ENCODE peak calls at places on chromosomes 1 and 21, in eight cellular contexts. One of them, this sample, is unnamed.

GRCh38 chr1:153985984-153986761 is at the start of gene RAB13:
- DNase-seq in H54: peak; percentile 77
- DNase-seq in GM04504: peak; percentile 70
- DNase-seq in stimulated activated CD8-positive, alpha-beta memory T cell treated with anti-CD3 and anti-CD28 coated beads, Interleukin-15, amount 100 ng/mL, for 1 hour: no peak
- DNase-seq in H9: peak; percentile 93
- DNase-seq in HL-60: no peak
- DNase-seq in H7: peak; percentile 93
- DNase-seq in sciatic nerve: peak; percentile 91
- DNase-seq in this sample: peak; percentile 96

GRCh38 chr1:87963566-87963965 is 634.9 kb downstream of the LMO4 start:
- DNase-seq in H9: no peak
- DNase-seq in HL-60: no peak
- DNase-seq in GM04504: no peak
- DNase-seq in stimulated activated CD8-positive, alpha-beta memory T cell treated with anti-CD3 and anti-CD28 coated beads, Interleukin-15, amount 100 ng/mL, for 1 hour: no peak
- DNase-seq in H7: no peak
- DNase-seq in H54: no peak
- DNase-seq in sciatic nerve: no peak
- DNase-seq in this sample: no peak

GRCh38 chr1:51612349-51612982 is 4.4 kb upstream of the OSBPL9 start:
- DNase-seq in stimulated activated CD8-positive, alpha-beta memory T cell treated with anti-CD3 and anti-CD28 coated beads, Interleukin-15, amount 100 ng/mL, for 1 hour: no peak
- DNase-seq in H54: no peak
- DNase-seq in H9: no peak
- DNase-seq in H7: no peak
- DNase-seq in GM04504: no peak
- DNase-seq in sciatic nerve: no peak
- DNase-seq in HL-60: no peak
- DNase-seq in this sample: no peak

GRCh38 chr1:161487483-161487827 is 17.8 kb upstream of the FCGR2A start:
- DNase-seq in HL-60: no peak
- DNase-seq in H7: no peak
- DNase-seq in GM04504: peak; percentile 13
- DNase-seq in stimulated activated CD8-positive, alpha-beta memory T cell treated with anti-CD3 and anti-CD28 coated beads, Interleukin-15, amount 100 ng/mL, for 1 hour: no peak
- DNase-seq in H54: peak; percentile 56
- DNase-seq in H9: no peak
- DNase-seq in sciatic nerve: peak; percentile 71
- DNase-seq in this sample: peak; percentile 46

GRCh38 chr1:230127105-230128054 is 60.3 kb downstream of the GALNT2 start:
- DNase-seq in stimulated activated CD8-positive, alpha-beta memory T cell treated with anti-CD3 and anti-CD28 coated beads, Interleukin-15, amount 100 ng/mL, for 1 hour: peak; percentile 11
- DNase-seq in sciatic nerve: no peak
- DNase-seq in H54: no peak
- DNase-seq in GM04504: no peak
- DNase-seq in HL-60: no peak
- DNase-seq in H7: peak; percentile 64
- DNase-seq in H9: no peak
- DNase-seq in this sample: peak; percentile 83

GRCh38 chr1:227330709-227331108 is 12.4 kb upstream of the CDC42BPA start:
- DNase-seq in sciatic nerve: no peak
- DNase-seq in H54: no peak
- DNase-seq in H9: no peak
- DNase-seq in HL-60: no peak
- DNase-seq in H7: no peak
- DNase-seq in stimulated activated CD8-positive, alpha-beta memory T cell treated with anti-CD3 and anti-CD28 coated beads, Interleukin-15, amount 100 ng/mL, for 1 hour: no peak
- DNase-seq in GM04504: no peak
- DNase-seq in this sample: no peak

GRCh38 chr1:169161512-169162194 is 55.2 kb downstream of the ATP1B1 start:
- DNase-seq in GM04504: no peak
- DNase-seq in stimulated activated CD8-positive, alpha-beta memory T cell treated with anti-CD3 and anti-CD28 coated beads, Interleukin-15, amount 100 ng/mL, for 1 hour: no peak
- DNase-seq in HL-60: no peak
- DNase-seq in sciatic nerve: no peak
- DNase-seq in H54: no peak
- DNase-seq in H9: no peak
- DNase-seq in H7: no peak
- DNase-seq in this sample: no peak

GRCh38 chr1:94874423-94874822 is 52.5 kb downstream of the CNN3 start:
- DNase-seq in HL-60: no peak
- DNase-seq in H9: no peak
- DNase-seq in stimulated activated CD8-positive, alpha-beta memory T cell treated with anti-CD3 and anti-CD28 coated beads, Interleukin-15, amount 100 ng/mL, for 1 hour: no peak
- DNase-seq in sciatic nerve: no peak
- DNase-seq in GM04504: no peak
- DNase-seq in H7: no peak
- DNase-seq in H54: no peak
- DNase-seq in this sample: no peak

GRCh38 chr1:36100376-36100775 is 11.7 kb downstream of the ADPRS start:
- DNase-seq in H54: no peak
- DNase-seq in H9: no peak
- DNase-seq in sciatic nerve: no peak
- DNase-seq in GM04504: no peak
- DNase-seq in H7: peak; percentile 43
- DNase-seq in HL-60: no peak
- DNase-seq in stimulated activated CD8-positive, alpha-beta memory T cell treated with anti-CD3 and anti-CD28 coated beads, Interleukin-15, amount 100 ng/mL, for 1 hour: no peak
- DNase-seq in this sample: no peak

GRCh38 chr1:246776923-246777322 is 52.7 kb downstream of the SCCPDH start:
- DNase-seq in H9: no peak
- DNase-seq in H54: no peak
- DNase-seq in HL-60: no peak
- DNase-seq in sciatic nerve: no peak
- DNase-seq in H7: no peak
- DNase-seq in stimulated activated CD8-positive, alpha-beta memory T cell treated with anti-CD3 and anti-CD28 coated beads, Interleukin-15, amount 100 ng/mL, for 1 hour: no peak
- DNase-seq in GM04504: no peak
- DNase-seq in this sample: no peak

GRCh38 chr1:29195875-29196274 is 14.2 kb upstream of the SRSF4 start:
- DNase-seq in HL-60: no peak
- DNase-seq in H54: no peak
- DNase-seq in sciatic nerve: peak; percentile 58
- DNase-seq in stimulated activated CD8-positive, alpha-beta memory T cell treated with anti-CD3 and anti-CD28 coated beads, Interleukin-15, amount 100 ng/mL, for 1 hour: no peak
- DNase-seq in GM04504: no peak
- DNase-seq in H7: no peak
- DNase-seq in H9: no peak
- DNase-seq in this sample: no peak

GRCh38 chr1:19706136-19706535 is 41.5 kb downstream of the HTR6 start:
- DNase-seq in H54: no peak
- DNase-seq in H9: no peak
- DNase-seq in GM04504: no peak
- DNase-seq in stimulated activated CD8-positive, alpha-beta memory T cell treated with anti-CD3 and anti-CD28 coated beads, Interleukin-15, amount 100 ng/mL, for 1 hour: no peak
- DNase-seq in HL-60: no peak
- DNase-seq in H7: no peak
- DNase-seq in sciatic nerve: no peak
- DNase-seq in this sample: no peak

GRCh38 chr1:160001440-160001839 is 30.4 kb downstream of the PIGM start:
- DNase-seq in stimulated activated CD8-positive, alpha-beta memory T cell treated with anti-CD3 and anti-CD28 coated beads, Interleukin-15, amount 100 ng/mL, for 1 hour: no peak
- DNase-seq in H54: no peak
- DNase-seq in H7: no peak
- DNase-seq in HL-60: no peak
- DNase-seq in GM04504: no peak
- DNase-seq in sciatic nerve: no peak
- DNase-seq in H9: no peak
- DNase-seq in this sample: no peak

GRCh38 chr21:30425826-30426225 is at the start of gene KRTAP13-3:
- DNase-seq in H54: no peak
- DNase-seq in stimulated activated CD8-positive, alpha-beta memory T cell treated with anti-CD3 and anti-CD28 coated beads, Interleukin-15, amount 100 ng/mL, for 1 hour: no peak
- DNase-seq in sciatic nerve: no peak
- DNase-seq in HL-60: no peak
- DNase-seq in H9: no peak
- DNase-seq in GM04504: no peak
- DNase-seq in H7: no peak
- DNase-seq in this sample: no peak

GRCh38 chr1:204660509-204660908 is 25.0 kb downstream of the LRRN2 start:
- DNase-seq in H9: no peak
- DNase-seq in GM04504: peak; percentile 7
- DNase-seq in sciatic nerve: no peak
- DNase-seq in H7: no peak
- DNase-seq in HL-60: no peak
- DNase-seq in H54: no peak
- DNase-seq in stimulated activated CD8-positive, alpha-beta memory T cell treated with anti-CD3 and anti-CD28 coated beads, Interleukin-15, amount 100 ng/mL, for 1 hour: no peak
- DNase-seq in this sample: no peak

GRCh38 chr21:28827422-28827821 is 165.3 kb downstream of the LTN1 start:
- DNase-seq in stimulated activated CD8-positive, alpha-beta memory T cell treated with anti-CD3 and anti-CD28 coated beads, Interleukin-15, amount 100 ng/mL, for 1 hour: no peak
- DNase-seq in sciatic nerve: no peak
- DNase-seq in H7: no peak
- DNase-seq in H9: no peak
- DNase-seq in HL-60: no peak
- DNase-seq in GM04504: no peak
- DNase-seq in H54: no peak
- DNase-seq in this sample: no peak

GRCh38 chr21:41847066-41847804 is 31.9 kb downstream of the PRDM15 start:
- DNase-seq in H9: peak; percentile 50
- DNase-seq in sciatic nerve: peak; percentile 45
- DNase-seq in GM04504: peak; percentile 9
- DNase-seq in HL-60: no peak
- DNase-seq in H7: peak; percentile 84
- DNase-seq in stimulated activated CD8-positive, alpha-beta memory T cell treated with anti-CD3 and anti-CD28 coated beads, Interleukin-15, amount 100 ng/mL, for 1 hour: no peak
- DNase-seq in H54: no peak
- DNase-seq in this sample: peak; percentile 74

GRCh38 chr1:239870194-239870593 is 221.5 kb upstream of the FMN2 start:
- DNase-seq in H7: no peak
- DNase-seq in H9: no peak
- DNase-seq in HL-60: no peak
- DNase-seq in GM04504: no peak
- DNase-seq in sciatic nerve: no peak
- DNase-seq in H54: no peak
- DNase-seq in stimulated activated CD8-positive, alpha-beta memory T cell treated with anti-CD3 and anti-CD28 coated beads, Interleukin-15, amount 100 ng/mL, for 1 hour: no peak
- DNase-seq in this sample: no peak

GRCh38 chr1:32201011-32201855 is 838 bp downstream of the CCDC28B start:
- DNase-seq in H9: peak; percentile 78
- DNase-seq in sciatic nerve: peak; percentile 85
- DNase-seq in H54: no peak
- DNase-seq in GM04504: no peak
- DNase-seq in stimulated activated CD8-positive, alpha-beta memory T cell treated with anti-CD3 and anti-CD28 coated beads, Interleukin-15, amount 100 ng/mL, for 1 hour: peak; percentile 59
- DNase-seq in H7: peak; percentile 90
- DNase-seq in HL-60: no peak
- DNase-seq in this sample: peak; percentile 88

GRCh38 chr1:91579658-91580228 is 79.1 kb downstream of the CDC7 start:
- DNase-seq in H7: no peak
- DNase-seq in stimulated activated CD8-positive, alpha-beta memory T cell treated with anti-CD3 and anti-CD28 coated beads, Interleukin-15, amount 100 ng/mL, for 1 hour: no peak
- DNase-seq in GM04504: no peak
- DNase-seq in H9: no peak
- DNase-seq in H54: no peak
- DNase-seq in HL-60: no peak
- DNase-seq in sciatic nerve: no peak
- DNase-seq in this sample: no peak

GRCh38 chr21:31276663-31277062 is 67.4 kb downstream of the TIAM1 start:
- DNase-seq in H54: no peak
- DNase-seq in HL-60: no peak
- DNase-seq in H9: no peak
- DNase-seq in H7: no peak
- DNase-seq in sciatic nerve: no peak
- DNase-seq in GM04504: no peak
- DNase-seq in stimulated activated CD8-positive, alpha-beta memory T cell treated with anti-CD3 and anti-CD28 coated beads, Interleukin-15, amount 100 ng/mL, for 1 hour: no peak
- DNase-seq in this sample: peak; percentile 56

GRCh38 chr1:119647734-119648619 is at the start of gene ZNF697:
- DNase-seq in GM04504: peak; percentile 92
- DNase-seq in H54: peak; percentile 89
- DNase-seq in H7: peak; percentile 93
- DNase-seq in H9: peak; percentile 96
- DNase-seq in HL-60: peak; percentile 87
- DNase-seq in sciatic nerve: peak; percentile 98
- DNase-seq in stimulated activated CD8-positive, alpha-beta memory T cell treated with anti-CD3 and anti-CD28 coated beads, Interleukin-15, amount 100 ng/mL, for 1 hour: no peak
- DNase-seq in this sample: peak; percentile 97

GRCh38 chr21:39187141-39187540 is 3.9 kb upstream of the PSMG1 start:
- DNase-seq in H7: no peak
- DNase-seq in stimulated activated CD8-positive, alpha-beta memory T cell treated with anti-CD3 and anti-CD28 coated beads, Interleukin-15, amount 100 ng/mL, for 1 hour: no peak
- DNase-seq in HL-60: no peak
- DNase-seq in H9: no peak
- DNase-seq in sciatic nerve: no peak
- DNase-seq in GM04504: no peak
- DNase-seq in H54: no peak
- DNase-seq in this sample: no peak

GRCh38 chr1:43034195-43034658 is 75.6 kb upstream of the SLC2A1 start:
- DNase-seq in HL-60: no peak
- DNase-seq in H7: peak; percentile 44
- DNase-seq in H54: no peak
- DNase-seq in sciatic nerve: no peak
- DNase-seq in GM04504: no peak
- DNase-seq in stimulated activated CD8-positive, alpha-beta memory T cell treated with anti-CD3 and anti-CD28 coated beads, Interleukin-15, amount 100 ng/mL, for 1 hour: no peak
- DNase-seq in H9: no peak
- DNase-seq in this sample: no peak

GRCh38 chr1:214316597-214316996 is 35.6 kb downstream of the SMYD2 start:
- DNase-seq in H7: peak; percentile 49
- DNase-seq in H54: peak; percentile 36
- DNase-seq in GM04504: no peak
- DNase-seq in HL-60: no peak
- DNase-seq in sciatic nerve: no peak
- DNase-seq in stimulated activated CD8-positive, alpha-beta memory T cell treated with anti-CD3 and anti-CD28 coated beads, Interleukin-15, amount 100 ng/mL, for 1 hour: no peak
- DNase-seq in H9: peak; percentile 86
- DNase-seq in this sample: peak; percentile 90

GRCh38 chr21:37514038-37514665 is 147.6 kb downstream of the DYRK1A start:
- DNase-seq in stimulated activated CD8-positive, alpha-beta memory T cell treated with anti-CD3 and anti-CD28 coated beads, Interleukin-15, amount 100 ng/mL, for 1 hour: no peak
- DNase-seq in H9: no peak
- DNase-seq in HL-60: no peak
- DNase-seq in sciatic nerve: no peak
- DNase-seq in GM04504: no peak
- DNase-seq in H7: no peak
- DNase-seq in H54: no peak
- DNase-seq in this sample: no peak

GRCh38 chr1:234609528-234610042 is 393 bp downstream of the IRF2BP2 start:
- DNase-seq in sciatic nerve: no peak
- DNase-seq in H7: no peak
- DNase-seq in GM04504: no peak
- DNase-seq in H54: no peak
- DNase-seq in HL-60: peak; percentile 35
- DNase-seq in H9: no peak
- DNase-seq in stimulated activated CD8-positive, alpha-beta memory T cell treated with anti-CD3 and anti-CD28 coated beads, Interleukin-15, amount 100 ng/mL, for 1 hour: no peak
- DNase-seq in this sample: no peak

GRCh38 chr21:33993286-33994231 is 78.0 kb upstream of the ATP5PO start:
- DNase-seq in HL-60: peak; percentile 26
- DNase-seq in sciatic nerve: no peak
- DNase-seq in H54: no peak
- DNase-seq in H7: no peak
- DNase-seq in GM04504: no peak
- DNase-seq in H9: no peak
- DNase-seq in stimulated activated CD8-positive, alpha-beta memory T cell treated with anti-CD3 and anti-CD28 coated beads, Interleukin-15, amount 100 ng/mL, for 1 hour: no peak
- DNase-seq in this sample: no peak

GRCh38 chr1:208682664-208683013 is 438.5 kb upstream of the PLXNA2 start:
- DNase-seq in HL-60: no peak
- DNase-seq in H54: no peak
- DNase-seq in GM04504: no peak
- DNase-seq in H7: no peak
- DNase-seq in sciatic nerve: no peak
- DNase-seq in H9: no peak
- DNase-seq in stimulated activated CD8-positive, alpha-beta memory T cell treated with anti-CD3 and anti-CD28 coated beads, Interleukin-15, amount 100 ng/mL, for 1 hour: no peak
- DNase-seq in this sample: no peak

GRCh38 chr1:210358511-210359148 is 29.9 kb downstream of the HHAT start:
- DNase-seq in H7: peak; percentile 21
- DNase-seq in H9: no peak
- DNase-seq in HL-60: no peak
- DNase-seq in sciatic nerve: no peak
- DNase-seq in GM04504: no peak
- DNase-seq in H54: no peak
- DNase-seq in stimulated activated CD8-positive, alpha-beta memory T cell treated with anti-CD3 and anti-CD28 coated beads, Interleukin-15, amount 100 ng/mL, for 1 hour: no peak
- DNase-seq in this sample: peak; percentile 55

GRCh38 chr1:102886638-102887037 is 221.7 kb downstream of the COL11A1 start:
- DNase-seq in stimulated activated CD8-positive, alpha-beta memory T cell treated with anti-CD3 and anti-CD28 coated beads, Interleukin-15, amount 100 ng/mL, for 1 hour: no peak
- DNase-seq in H7: no peak
- DNase-seq in sciatic nerve: no peak
- DNase-seq in HL-60: no peak
- DNase-seq in GM04504: no peak
- DNase-seq in H9: no peak
- DNase-seq in H54: no peak
- DNase-seq in this sample: no peak

GRCh38 chr1:8660455-8660854 is 157.0 kb downstream of the RERE start:
- DNase-seq in HL-60: no peak
- DNase-seq in sciatic nerve: no peak
- DNase-seq in stimulated activated CD8-positive, alpha-beta memory T cell treated with anti-CD3 and anti-CD28 coated beads, Interleukin-15, amount 100 ng/mL, for 1 hour: no peak
- DNase-seq in GM04504: peak; percentile 86
- DNase-seq in H7: no peak
- DNase-seq in H54: peak; percentile 41
- DNase-seq in H9: peak; percentile 35
- DNase-seq in this sample: no peak

GRCh38 chr1:186835448-186835847 is 6.7 kb downstream of the PLA2G4A start:
- DNase-seq in HL-60: no peak
- DNase-seq in sciatic nerve: no peak
- DNase-seq in GM04504: no peak
- DNase-seq in H9: no peak
- DNase-seq in H7: no peak
- DNase-seq in H54: no peak
- DNase-seq in stimulated activated CD8-positive, alpha-beta memory T cell treated with anti-CD3 and anti-CD28 coated beads, Interleukin-15, amount 100 ng/mL, for 1 hour: no peak
- DNase-seq in this sample: no peak

GRCh38 chr1:170267317-170267716 is 121.6 kb downstream of the NTMT2 start:
- DNase-seq in GM04504: no peak
- DNase-seq in H7: no peak
- DNase-seq in H54: no peak
- DNase-seq in sciatic nerve: no peak
- DNase-seq in H9: peak; percentile 36
- DNase-seq in stimulated activated CD8-positive, alpha-beta memory T cell treated with anti-CD3 and anti-CD28 coated beads, Interleukin-15, amount 100 ng/mL, for 1 hour: no peak
- DNase-seq in HL-60: no peak
- DNase-seq in this sample: peak; percentile 66